ENCODE peak calls at places on chromosomes 3 and 15, in four cellular contexts. V is uterus, I is NCI-H345, Y is GF-D8. J is an unnamed sample.

GRCh38 chr3:151404316-151404715 is 19.8 kb upstream of the P2RY12 start:
- DNase-seq in V (no peak), I (no peak), Y (no peak), J (no peak)

GRCh38 chr3:190326361-190326760 is 4.1 kb upstream of the CLDN1 start:
- DNase-seq in V (peak), I (peak), Y (no peak), J (no peak)

GRCh38 chr3:48403533-48404439 is 26.1 kb downstream of the PLXNB1 start:
- DNase-seq in V (peak), I (no peak), Y (no peak), J (no peak)

GRCh38 chr3:15051531-15051930 is 13.6 kb downstream of the MRPS25 start:
- DNase-seq in V (no peak), I (peak), Y (no peak), J (no peak)

GRCh38 chr15:33200444-33200843 is 5.9 kb upstream of the FMN1 start:
- DNase-seq in V (no peak), I (no peak), Y (no peak), J (no peak)

GRCh38 chr3:4071481-4072184 is 231.5 kb upstream of the SETMAR start:
- DNase-seq in V (no peak), I (no peak), Y (no peak), J (no peak)

GRCh38 chr3:194089357-194090177 is 46.4 kb upstream of the HES1 start:
- DNase-seq in V (peak), I (no peak), Y (peak), J (no peak)

GRCh38 chr3:185316740-185317407 is 46.1 kb upstream of the MAP3K13 start:
- DNase-seq in V (no peak), I (no peak), Y (peak), J (no peak)

GRCh38 chr3:123688241-123688747 is 103.4 kb upstream of the HACD2 start:
- DNase-seq in V (no peak), I (no peak), Y (no peak), J (no peak)

GRCh38 chr15:31377030-31377429 is 50.4 kb downstream of the KLF13 start:
- DNase-seq in V (no peak), I (no peak), Y (no peak), J (no peak)

GRCh38 chr3:140711719-140712086 is 33.8 kb downstream of the TRIM42 start:
- DNase-seq in V (no peak), I (no peak), Y (no peak), J (no peak)

GRCh38 chr3:99720985-99721632 is 82.7 kb downstream of the COL8A1 start:
- DNase-seq in V (peak), I (peak), Y (no peak), J (no peak)

GRCh38 chr3:109927161-109927560 is 589.8 kb upstream of the DPPA4 start:
- DNase-seq in V (no peak), I (no peak), Y (no peak), J (no peak)

GRCh38 chr3:157559401-157559800 is 56.2 kb upstream of the VEPH1 start:
- DNase-seq in V (no peak), I (no peak), Y (no peak), J (no peak)

GRCh38 chr3:194711913-194712312 is 26.2 kb downstream of the FAM43A start:
- DNase-seq in V (no peak), I (no peak), Y (no peak), J (no peak)

GRCh38 chr3:134927596-134927995 is 132.5 kb downstream of the EPHB1 start:
- DNase-seq in V (no peak), I (no peak), Y (no peak), J (no peak)

GRCh38 chr3:45604999-45605398 is 10.4 kb downstream of the LIMD1 start:
- DNase-seq in V (no peak), I (no peak), Y (no peak), J (no peak)

GRCh38 chr3:14989943-14990753 is 42.8 kb downstream of the NR2C2 start:
- DNase-seq in V (no peak), I (no peak), Y (no peak), J (no peak)

GRCh38 chr15:39125904-39126303 is 455.0 kb upstream of the THBS1 start:
- DNase-seq in V (no peak), I (peak), Y (no peak), J (peak)

GRCh38 chr3:24135280-24135679 is 190.2 kb downstream of the NR1D2 start:
- DNase-seq in V (no peak), I (no peak), Y (no peak), J (no peak)

GRCh38 chr3:172836390-172836997 is 86.0 kb downstream of the ECT2 start:
- DNase-seq in V (no peak), I (peak), Y (no peak), J (no peak)

GRCh38 chr15:82108489-82109078 is 62.8 kb upstream of the MEX3B start:
- DNase-seq in V (peak), I (peak), Y (no peak), J (peak)

J was measured in T-helper 17 cell.